ENCODE peak calls at places on chromosomes 7 and 10, in seven cellular contexts. M, R, V, Q, C, K and Y are unnamed samples.

GRCh38 chr7:157519798-157520244 is 183.0 kb downstream of the DNAJB6 start:
- DNase-seq in M (no peak), R (no peak), V (no peak), Q (no peak), C (no peak), K (no peak), Y (no peak)

GRCh38 chr7:149816267-149816751 is 21.9 kb upstream of the ZNF862 start:
- DNase-seq in M (no peak), R (no peak), V (no peak), Q (no peak), C (no peak), K (no peak), Y (no peak)

GRCh38 chr10:132577350-132578005 is 39.9 kb downstream of the INPP5A start:
- DNase-seq in M (no peak), R (no peak), V (no peak), Q (no peak), C (no peak), K (no peak), Y (no peak)

GRCh38 chr10:103852856-103853255 is 2.5 kb downstream of the SH3PXD2A start:
- DNase-seq in M (no peak), R (peak; percentile 71), V (no peak), Q (no peak), C (no peak), K (no peak), Y (no peak)

GRCh38 chr7:133984023-133984422 is 143.1 kb upstream of the LRGUK start:
- DNase-seq in M (no peak), R (no peak), V (no peak), Q (peak; percentile 7), C (no peak), K (no peak), Y (no peak)

GRCh38 chr10:32226624-32227023 is 120.3 kb downstream of the EPC1 start:
- DNase-seq in M (no peak), R (no peak), V (no peak), Q (no peak), C (no peak), K (no peak), Y (no peak)

GRCh38 chr10:21661087-21661486 is 127.1 kb downstream of the MLLT10 start:
- DNase-seq in M (no peak), R (no peak), V (no peak), Q (no peak), C (no peak), K (no peak), Y (no peak)

GRCh38 chr7:155144371-155144770 is 74.2 kb downstream of the HTR5A start:
- DNase-seq in M (no peak), R (no peak), V (no peak), Q (no peak), C (no peak), K (no peak), Y (no peak)

GRCh38 chr7:5477723-5478531 is 54.3 kb upstream of the TNRC18 start:
- DNase-seq in M (no peak), R (no peak), V (no peak), Q (no peak), C (no peak), K (no peak), Y (no peak)

GRCh38 chr10:101536800-101537199 is 51.3 kb downstream of the POLL start:
- DNase-seq in M (no peak), R (peak; percentile 62), V (peak; percentile 26), Q (no peak), C (no peak), K (no peak), Y (no peak)

DNA sequence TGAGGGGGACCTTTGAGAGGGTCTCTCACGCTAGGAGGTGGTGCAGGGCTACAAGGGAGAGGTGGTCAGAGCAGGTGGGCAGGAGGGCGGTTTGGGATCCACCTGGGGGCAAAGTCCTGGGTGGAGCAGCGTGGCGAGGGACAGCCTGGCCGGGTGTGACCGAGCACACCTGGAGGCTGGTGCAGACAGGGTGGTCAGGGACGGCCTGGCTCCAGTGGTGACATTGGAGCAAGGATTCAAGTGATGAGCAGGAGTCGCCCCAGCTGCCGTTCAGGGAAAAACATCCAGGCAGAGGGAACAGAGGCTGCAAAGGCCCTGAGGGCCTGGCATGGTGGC is 36.0 kb downstream of the CLIP2 start:
- DNase-seq in M (no peak), R (no peak), V (peak; percentile 7), Q (no peak), C (no peak), K (no peak), Y (no peak)
- H3K4me3 ChIP-seq in M (no peak overlapping the region), R (no peak overlapping the region), V (no peak overlapping the region), Q (no peak overlapping the region), C (no peak overlapping the region), K (no peak overlapping the region), Y (no peak overlapping the region)

GRCh38 chr10:24465124-24465874 is 256.4 kb downstream of the KIAA1217 start:
- DNase-seq in M (peak; percentile 94), R (peak; percentile 82), V (no peak), Q (peak; percentile 99), C (no peak), K (no peak), Y (no peak)
- H3K4me3 ChIP-seq in M (no peak overlapping the region), R (no peak overlapping the region), V (no peak overlapping the region), Q (no peak overlapping the region), C (no peak overlapping the region), K (no peak overlapping the region), Y (peak overlapping the region; percentile 29)

DNA sequence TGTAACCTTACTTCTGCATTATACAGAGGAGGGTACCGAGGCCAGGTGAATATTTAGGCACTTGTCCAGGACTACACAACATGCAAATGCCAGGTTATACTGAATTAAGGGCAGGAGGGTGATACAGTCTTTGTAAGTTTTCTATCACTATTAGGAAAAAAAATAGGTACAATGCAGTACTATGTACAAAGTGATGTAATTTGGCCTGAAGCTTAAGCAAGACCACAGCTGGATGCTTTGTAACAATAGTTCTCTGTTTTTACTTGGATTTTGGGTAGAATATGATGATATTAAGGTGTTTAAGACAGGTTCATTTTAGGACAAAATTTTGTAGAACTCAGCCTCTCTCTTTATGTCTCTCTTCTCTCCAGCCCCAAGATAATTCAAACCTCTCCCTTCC is 2.8 kb upstream of the NXPH1 start:
- DNase-seq in M (no peak), R (no peak), V (no peak), Q (no peak), C (no peak), K (no peak), Y (no peak)
- H3K4me3 ChIP-seq in M (no peak overlapping the region), R (no peak overlapping the region), V (no peak overlapping the region), Q (no peak overlapping the region), C (no peak overlapping the region), K (no peak overlapping the region), Y (no peak overlapping the region)

DNA sequence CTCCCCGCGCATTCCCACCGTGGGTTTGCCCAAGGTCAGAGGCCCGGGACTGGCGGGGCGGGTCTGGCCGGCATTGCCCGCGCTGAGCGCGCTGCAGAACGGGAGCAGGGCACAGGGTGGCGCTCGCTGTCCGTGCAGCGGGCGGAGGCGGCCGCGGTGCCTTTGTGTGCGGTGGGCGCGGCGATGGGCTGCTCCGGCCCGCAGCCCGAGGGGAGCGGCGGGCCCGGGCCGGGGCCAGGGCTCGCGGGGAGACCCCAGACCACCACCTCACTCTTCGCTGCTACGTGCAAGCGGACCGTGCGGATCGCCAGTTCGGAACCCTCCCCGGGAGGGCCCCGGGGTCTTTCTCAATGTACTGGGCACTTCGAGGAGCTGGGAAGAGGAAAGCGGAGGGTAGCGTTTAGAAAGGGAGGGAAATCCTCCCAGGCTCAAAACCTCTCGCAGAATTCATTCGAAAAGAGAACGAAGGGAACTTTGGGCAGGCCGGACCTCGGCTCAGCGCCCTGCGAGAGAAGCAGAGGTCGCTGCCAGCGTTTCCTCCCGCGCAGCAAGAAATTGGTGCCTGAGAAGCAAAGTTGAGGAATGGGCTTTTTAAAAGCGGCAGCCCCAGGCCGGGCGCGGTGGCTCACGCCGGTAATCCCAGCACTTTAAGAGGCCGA is 8.5 kb downstream of the SP8 start:
- DNase-seq in M (no peak), R (no peak), V (no peak), Q (no peak), C (peak; percentile 85), K (no peak), Y (no peak)
- H3K4me3 ChIP-seq in M (peak overlapping the region; percentile 20), R (peak overlapping the region; percentile 45), V (no peak overlapping the region), Q (peak overlapping the region; percentile 48), C (peak overlapping the region; percentile 36), K (no peak overlapping the region), Y (peak overlapping the region; percentile 11)